ENCODE peak calls at places on chromosomes 6 and 20, in eight cellular contexts. One of them, this sample, is unnamed.

GRCh38 chr20:38220587-38220986 is 39.9 kb downstream of the KIAA1755 start:
- DNase-seq in stimulated activated CD8-positive, alpha-beta memory T cell treated with anti-CD3 and anti-CD28 coated beads, Interleukin-7, amount 100 ng/mL, for 1 hour: no peak
- DNase-seq in HFFc6: no peak
- DNase-seq in AG04450: no peak
- DNase-seq in stimulated activated CD4-positive, alpha-beta T cell treated with anti-CD3 and anti-CD28 coated beads, Interleukin-2, amount 100 ng/mL, for 48 hours: no peak
- DNase-seq in SW 1271: no peak
- DNase-seq in heart left ventricle: no peak
- DNase-seq in hepatic stellate cell: no peak
- DNase-seq in this sample: no peak

GRCh38 chr6:130167655-130168054 is 55.1 kb downstream of the SAMD3 start:
- DNase-seq in stimulated activated CD8-positive, alpha-beta memory T cell treated with anti-CD3 and anti-CD28 coated beads, Interleukin-7, amount 100 ng/mL, for 1 hour: no peak
- DNase-seq in HFFc6: no peak
- DNase-seq in AG04450: peak; percentile 67
- DNase-seq in stimulated activated CD4-positive, alpha-beta T cell treated with anti-CD3 and anti-CD28 coated beads, Interleukin-2, amount 100 ng/mL, for 48 hours: no peak
- DNase-seq in SW 1271: no peak
- DNase-seq in heart left ventricle: no peak
- DNase-seq in hepatic stellate cell: no peak
- DNase-seq in this sample: no peak

GRCh38 chr6:82270791-82271392 is 23.3 kb upstream of the IBTK start:
- DNase-seq in stimulated activated CD8-positive, alpha-beta memory T cell treated with anti-CD3 and anti-CD28 coated beads, Interleukin-7, amount 100 ng/mL, for 1 hour: no peak
- DNase-seq in HFFc6: peak; percentile 27
- DNase-seq in AG04450: no peak
- DNase-seq in stimulated activated CD4-positive, alpha-beta T cell treated with anti-CD3 and anti-CD28 coated beads, Interleukin-2, amount 100 ng/mL, for 48 hours: no peak
- DNase-seq in SW 1271: peak; percentile 67
- DNase-seq in heart left ventricle: no peak
- DNase-seq in hepatic stellate cell: peak; percentile 11
- DNase-seq in this sample: no peak

GRCh38 chr6:159493888-159494632 is 199.0 kb downstream of the SOD2 start:
- DNase-seq in stimulated activated CD8-positive, alpha-beta memory T cell treated with anti-CD3 and anti-CD28 coated beads, Interleukin-7, amount 100 ng/mL, for 1 hour: no peak
- DNase-seq in HFFc6: no peak
- DNase-seq in AG04450: no peak
- DNase-seq in stimulated activated CD4-positive, alpha-beta T cell treated with anti-CD3 and anti-CD28 coated beads, Interleukin-2, amount 100 ng/mL, for 48 hours: no peak
- DNase-seq in SW 1271: no peak
- DNase-seq in heart left ventricle: no peak
- DNase-seq in hepatic stellate cell: no peak
- DNase-seq in this sample: no peak

GRCh38 chr20:20223981-20224380 is 143.9 kb upstream of the INSM1 start:
- DNase-seq in stimulated activated CD8-positive, alpha-beta memory T cell treated with anti-CD3 and anti-CD28 coated beads, Interleukin-7, amount 100 ng/mL, for 1 hour: no peak
- DNase-seq in HFFc6: no peak
- DNase-seq in AG04450: no peak
- DNase-seq in stimulated activated CD4-positive, alpha-beta T cell treated with anti-CD3 and anti-CD28 coated beads, Interleukin-2, amount 100 ng/mL, for 48 hours: no peak
- DNase-seq in SW 1271: no peak
- DNase-seq in heart left ventricle: no peak
- DNase-seq in hepatic stellate cell: no peak
- DNase-seq in this sample: no peak

GRCh38 chr6:110398778-110399177 is 16.6 kb downstream of the DDO start:
- DNase-seq in stimulated activated CD8-positive, alpha-beta memory T cell treated with anti-CD3 and anti-CD28 coated beads, Interleukin-7, amount 100 ng/mL, for 1 hour: no peak
- DNase-seq in HFFc6: no peak
- DNase-seq in AG04450: no peak
- DNase-seq in stimulated activated CD4-positive, alpha-beta T cell treated with anti-CD3 and anti-CD28 coated beads, Interleukin-2, amount 100 ng/mL, for 48 hours: no peak
- DNase-seq in SW 1271: peak; percentile 31
- DNase-seq in heart left ventricle: no peak
- DNase-seq in hepatic stellate cell: peak; percentile 69
- DNase-seq in this sample: no peak

GRCh38 chr6:123503619-123504018 is 133.1 kb downstream of the TRDN start:
- DNase-seq in stimulated activated CD8-positive, alpha-beta memory T cell treated with anti-CD3 and anti-CD28 coated beads, Interleukin-7, amount 100 ng/mL, for 1 hour: no peak
- DNase-seq in HFFc6: no peak
- DNase-seq in AG04450: no peak
- DNase-seq in stimulated activated CD4-positive, alpha-beta T cell treated with anti-CD3 and anti-CD28 coated beads, Interleukin-2, amount 100 ng/mL, for 48 hours: no peak
- DNase-seq in SW 1271: no peak
- DNase-seq in heart left ventricle: no peak
- DNase-seq in hepatic stellate cell: no peak
- DNase-seq in this sample: no peak

GRCh38 chr6:110284877-110285276 is 73.3 kb downstream of the METTL24 start:
- DNase-seq in stimulated activated CD8-positive, alpha-beta memory T cell treated with anti-CD3 and anti-CD28 coated beads, Interleukin-7, amount 100 ng/mL, for 1 hour: no peak
- DNase-seq in HFFc6: no peak
- DNase-seq in AG04450: no peak
- DNase-seq in stimulated activated CD4-positive, alpha-beta T cell treated with anti-CD3 and anti-CD28 coated beads, Interleukin-2, amount 100 ng/mL, for 48 hours: no peak
- DNase-seq in SW 1271: no peak
- DNase-seq in heart left ventricle: no peak
- DNase-seq in hepatic stellate cell: no peak
- DNase-seq in this sample: no peak

GRCh38 chr20:38853759-38854158 is 48.3 kb downstream of the PPP1R16B start:
- DNase-seq in stimulated activated CD8-positive, alpha-beta memory T cell treated with anti-CD3 and anti-CD28 coated beads, Interleukin-7, amount 100 ng/mL, for 1 hour: no peak
- DNase-seq in HFFc6: no peak
- DNase-seq in AG04450: no peak
- DNase-seq in stimulated activated CD4-positive, alpha-beta T cell treated with anti-CD3 and anti-CD28 coated beads, Interleukin-2, amount 100 ng/mL, for 48 hours: no peak
- DNase-seq in SW 1271: no peak
- DNase-seq in heart left ventricle: no peak
- DNase-seq in hepatic stellate cell: no peak
- DNase-seq in this sample: no peak

GRCh38 chr6:140486468-140487361 is 1112.3 kb upstream of the CITED2 start:
- DNase-seq in stimulated activated CD8-positive, alpha-beta memory T cell treated with anti-CD3 and anti-CD28 coated beads, Interleukin-7, amount 100 ng/mL, for 1 hour: no peak
- DNase-seq in HFFc6: peak; percentile 38
- DNase-seq in AG04450: no peak
- DNase-seq in stimulated activated CD4-positive, alpha-beta T cell treated with anti-CD3 and anti-CD28 coated beads, Interleukin-2, amount 100 ng/mL, for 48 hours: no peak
- DNase-seq in SW 1271: no peak
- DNase-seq in heart left ventricle: no peak
- DNase-seq in hepatic stellate cell: no peak
- DNase-seq in this sample: no peak

GRCh38 chr6:157273756-157274088 is 49.6 kb downstream of the TMEM242 start:
- DNase-seq in stimulated activated CD8-positive, alpha-beta memory T cell treated with anti-CD3 and anti-CD28 coated beads, Interleukin-7, amount 100 ng/mL, for 1 hour: peak; percentile 37
- DNase-seq in HFFc6: no peak
- DNase-seq in AG04450: no peak
- DNase-seq in stimulated activated CD4-positive, alpha-beta T cell treated with anti-CD3 and anti-CD28 coated beads, Interleukin-2, amount 100 ng/mL, for 48 hours: peak; percentile 58
- DNase-seq in SW 1271: no peak
- DNase-seq in heart left ventricle: peak; percentile 76
- DNase-seq in hepatic stellate cell: peak; percentile 56
- DNase-seq in this sample: no peak

GRCh38 chr6:56524891-56525703 is 117.6 kb downstream of the DST start:
- DNase-seq in stimulated activated CD8-positive, alpha-beta memory T cell treated with anti-CD3 and anti-CD28 coated beads, Interleukin-7, amount 100 ng/mL, for 1 hour: no peak
- DNase-seq in HFFc6: peak; percentile 99
- DNase-seq in AG04450: peak; percentile 84
- DNase-seq in stimulated activated CD4-positive, alpha-beta T cell treated with anti-CD3 and anti-CD28 coated beads, Interleukin-2, amount 100 ng/mL, for 48 hours: no peak
- DNase-seq in SW 1271: no peak
- DNase-seq in heart left ventricle: no peak
- DNase-seq in hepatic stellate cell: peak; percentile 33
- DNase-seq in this sample: no peak